ENCODE peak calls at places on chromosomes 3 and 15, in eight cellular contexts. X is GM04503; Q is AG08395; C is A549; D is AG04450; Y is iris pigment epithelial cell; V is stimulated activated naive CD8-positive, alpha-beta T cell treated with anti-CD3 and anti-CD28 coated beads, Interleukin-15, Interleukin-2, amounts not matched to agents 100 U/mL and 50 U/mL, for 24 hours; L is HT-29. F is an unnamed sample.

GRCh38 chr3:54004351-54004750 is 112.7 kb upstream of the SELENOK start:
- DNase-seq in X (no peak), Q (no peak), C (no peak), D (no peak), Y (no peak), V (no peak), L (no peak), F (no peak)

GRCh38 chr3:11005686-11006256 is 13.2 kb downstream of the SLC6A1 start:
- DNase-seq in X (no peak), Q (no peak), C (no peak), D (no peak), Y (no peak), V (no peak), L (no peak), F (no peak)

GRCh38 chr3:12143949-12144504 is 14.7 kb downstream of the TIMP4 start:
- DNase-seq in X (no peak), Q (peak), C (no peak), D (peak), Y (peak), V (no peak), L (no peak), F (no peak)

GRCh38 chr3:192482809-192483208 is 244.5 kb downstream of the FGF12 start:
- DNase-seq in X (no peak), Q (no peak), C (no peak), D (no peak), Y (peak), V (no peak), L (no peak), F (no peak)

GRCh38 chr3:152403632-152404066 is 134.9 kb downstream of the MBNL1 start:
- DNase-seq in X (no peak), Q (no peak), C (no peak), D (no peak), Y (peak), V (no peak), L (no peak), F (no peak)

GRCh38 chr15:40511472-40512133 is 40.8 kb downstream of the CHST14 start:
- DNase-seq in X (no peak), Q (peak), C (peak), D (no peak), Y (peak), V (peak), L (peak), F (no peak)

GRCh38 chr3:132262305-132262704 is 54.9 kb upstream of the ACP3 start:
- DNase-seq in X (no peak), Q (no peak), C (no peak), D (no peak), Y (no peak), V (no peak), L (peak), F (no peak)

GRCh38 chr3:163572856-163573255 is 1505.4 kb downstream of the SI start:
- DNase-seq in X (no peak), Q (no peak), C (no peak), D (no peak), Y (no peak), V (no peak), L (no peak), F (no peak)

GRCh38 chr15:67587754-67588153 is 45.3 kb downstream of the MAP2K5 start:
- DNase-seq in X (no peak), Q (no peak), C (no peak), D (no peak), Y (no peak), V (no peak), L (no peak), F (no peak)

GRCh38 chr3:186532641-186533072 is 11.5 kb downstream of the CRYGS start:
- DNase-seq in X (no peak), Q (no peak), C (no peak), D (no peak), Y (no peak), V (no peak), L (no peak), F (no peak)

GRCh38 chr3:43423142-43423541 is 136.8 kb downstream of the SNRK start:
- DNase-seq in X (no peak), Q (no peak), C (no peak), D (no peak), Y (peak), V (no peak), L (no peak), F (no peak)

GRCh38 chr3:13200951-13201350 is 127.7 kb upstream of the IQSEC1 start:
- DNase-seq in X (no peak), Q (no peak), C (no peak), D (no peak), Y (no peak), V (peak), L (no peak), F (peak)